ENCODE peak calls at places on chromosomes 13 and 19, in eight cellular contexts. U, F, Z, V, S, P, D and N are unnamed samples.

GRCh38 chr19:5436101-5436947 is 18.9 kb upstream of the ZNRF4 start:
- DNase-seq in Z (peak; percentile 65), F (peak; percentile 40), U (no peak), S (no peak), P (peak; percentile 99), D (no peak), V (no peak), N (no peak)

GRCh38 chr13:48653074-48654054 is at the start of gene CYSLTR2:
- DNase-seq in Z (peak; percentile 2), V (no peak), S (no peak), P (no peak), F (no peak), U (no peak), D (no peak), N (no peak)

GRCh38 chr13:77383097-77383496 is 56.2 kb upstream of the MYCBP2 start:
- DNase-seq in U (no peak), P (no peak), V (no peak), S (no peak), D (no peak), F (no peak), Z (no peak), N (no peak)

GRCh38 chr19:35704218-35704617 is at the start of gene ZBTB32:
- DNase-seq in F (peak; percentile 28), D (no peak), U (peak; percentile 30), V (no peak), Z (no peak), S (no peak), P (peak; percentile 95), N (no peak)

GRCh38 chr13:105665284-105665683 is 870.2 kb downstream of the EFNB2 start:
- DNase-seq in D (no peak), P (no peak), U (no peak), S (no peak), Z (no peak), V (no peak), F (no peak), N (no peak)

GRCh38 chr13:29743229-29743786 is 107.1 kb downstream of the UBL3 start:
- DNase-seq in P (no peak), S (no peak), Z (no peak), U (peak; percentile 26), F (no peak), V (no peak), D (peak; percentile 96), N (peak; percentile 64)

GRCh38 chr13:99467764-99468163 is 33.5 kb upstream of the TM9SF2 start:
- DNase-seq in P (no peak), V (no peak), D (no peak), F (no peak), Z (peak; percentile 17), S (no peak), U (no peak), N (no peak)

GRCh38 chr13:31073859-31074718 is 87.6 kb downstream of the HSPH1 start:
- DNase-seq in F (no peak), U (no peak), S (no peak), P (no peak), D (no peak), V (peak; percentile 50), Z (no peak), N (no peak)

DNA sequence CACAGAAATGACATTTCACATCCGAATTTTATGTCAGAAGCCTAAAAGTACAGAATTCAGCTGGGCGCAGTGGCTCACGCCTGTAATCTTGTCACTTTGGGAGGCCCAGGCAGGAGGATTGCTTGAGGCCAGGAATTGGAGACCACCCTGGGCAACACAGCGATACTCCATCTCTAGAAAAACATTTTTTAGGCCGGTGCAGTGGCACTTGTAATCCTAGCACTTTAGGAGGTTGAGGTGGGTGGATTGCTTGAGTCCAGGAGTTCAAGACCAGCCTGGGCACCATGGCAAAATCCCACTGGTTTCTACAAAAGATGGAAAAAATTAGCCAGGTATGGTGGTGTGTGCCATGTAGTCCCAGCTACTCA is 15.3 kb downstream of the NOP53 start:
- DNase-seq in P (no peak), Z (no peak), U (no peak), V (no peak), F (no peak), S (no peak), D (no peak), N (no peak)
- H3K27ac ChIP-seq in P (no peak overlapping the region), Z (no peak overlapping the region), U (no peak overlapping the region), V (no peak overlapping the region), F (no peak overlapping the region), S (no peak overlapping the region), D (no peak overlapping the region), N (no peak overlapping the region)

GRCh38 chr19:46303345-46303701 is 6.5 kb downstream of the HIF3A start:
- DNase-seq in S (no peak), U (no peak), D (no peak), Z (no peak), P (no peak), F (peak; percentile 35), V (no peak), N (no peak)

GRCh38 chr19:46299695-46300094 is 2.9 kb downstream of the HIF3A start:
- DNase-seq in Z (no peak), U (peak; percentile 26), V (peak; percentile 24), S (no peak), P (no peak), D (no peak), F (peak; percentile 34), N (no peak)

GRCh38 chr19:46308510-46308909 is 11.7 kb downstream of the HIF3A start:
- DNase-seq in S (no peak), Z (no peak), U (no peak), D (no peak), P (no peak), V (no peak), F (no peak), N (no peak)

GRCh38 chr19:46306501-46306900 is 9.7 kb downstream of the HIF3A start:
- DNase-seq in S (no peak), Z (no peak), P (no peak), F (no peak), D (no peak), V (no peak), U (no peak), N (no peak)

GRCh38 chr19:46303702-46304397 is 7.0 kb downstream of the HIF3A start:
- DNase-seq in V (peak; percentile 92), U (peak; percentile 95), F (peak; percentile 59), P (peak; percentile 93), Z (peak; percentile 57), D (peak; percentile 90), S (peak; percentile 97), N (peak; percentile 40)
- TF ChIP-seq EP300 in V (no peak), U (no peak), F (no peak), P (no peak), Z (no peak), D (no peak), S (no peak), N (no peak)

GRCh38 chr13:40064154-40064713 is 408.8 kb downstream of the COG6 start:
- DNase-seq in F (no peak), V (no peak), D (no peak), U (no peak), S (no peak), Z (peak; percentile 6), P (no peak), N (no peak)
- H3K27ac ChIP-seq in F (no peak overlapping the region), V (no peak overlapping the region), D (no peak overlapping the region), U (no peak overlapping the region), S (no peak overlapping the region), Z (peak overlapping the region; percentile 14), P (no peak overlapping the region), N (no peak overlapping the region)

DNA sequence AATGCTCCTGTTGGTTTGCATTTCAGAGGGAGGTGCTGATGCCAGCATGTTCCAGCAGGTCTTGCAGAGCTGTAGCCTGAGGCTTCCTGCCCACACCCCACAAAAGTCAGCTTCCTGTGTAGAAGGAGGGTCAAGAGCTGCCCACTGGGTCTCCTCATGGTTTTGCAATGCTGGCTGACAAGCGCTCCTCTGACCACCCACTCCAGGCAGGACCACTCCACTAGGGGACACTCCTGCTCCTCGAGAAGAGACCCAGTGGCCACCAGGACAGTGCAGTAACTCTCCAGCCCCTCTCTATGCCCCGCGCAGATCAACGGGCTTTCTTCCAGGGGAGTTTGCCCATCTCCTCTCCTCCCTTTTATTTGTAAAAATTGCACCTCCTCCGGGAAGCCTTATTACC is 72.9 kb upstream of the UQCRFS1 start:
- DNase-seq in V (no peak), Z (peak; percentile 32), S (no peak), P (peak; percentile 18), F (no peak), D (no peak), U (no peak), N (no peak)
- TF ChIP-seq EP300 in V (no peak), Z (no peak), S (no peak), P (no peak), F (no peak), D (no peak), U (no peak), N (no peak)

GRCh38 chr19:30629086-30629485 is 256.9 kb downstream of the ZNF536 start:
- DNase-seq in P (no peak), V (no peak), U (no peak), D (no peak), S (no peak), F (no peak), Z (no peak), N (no peak)

GRCh38 chr19:30626567-30626966 is 254.4 kb downstream of the ZNF536 start:
- DNase-seq in Z (no peak), S (no peak), U (no peak), F (no peak), P (no peak), D (no peak), V (no peak), N (no peak)

GRCh38 chr19:30631035-30631375 is 258.8 kb downstream of the ZNF536 start:
- DNase-seq in U (no peak), V (no peak), Z (no peak), P (no peak), F (no peak), S (no peak), D (no peak), N (no peak)

GRCh38 chr19:30634431-30634830 is 262.2 kb downstream of the ZNF536 start:
- DNase-seq in P (no peak), Z (no peak), V (no peak), U (no peak), F (no peak), S (no peak), D (no peak), N (no peak)

DNA sequence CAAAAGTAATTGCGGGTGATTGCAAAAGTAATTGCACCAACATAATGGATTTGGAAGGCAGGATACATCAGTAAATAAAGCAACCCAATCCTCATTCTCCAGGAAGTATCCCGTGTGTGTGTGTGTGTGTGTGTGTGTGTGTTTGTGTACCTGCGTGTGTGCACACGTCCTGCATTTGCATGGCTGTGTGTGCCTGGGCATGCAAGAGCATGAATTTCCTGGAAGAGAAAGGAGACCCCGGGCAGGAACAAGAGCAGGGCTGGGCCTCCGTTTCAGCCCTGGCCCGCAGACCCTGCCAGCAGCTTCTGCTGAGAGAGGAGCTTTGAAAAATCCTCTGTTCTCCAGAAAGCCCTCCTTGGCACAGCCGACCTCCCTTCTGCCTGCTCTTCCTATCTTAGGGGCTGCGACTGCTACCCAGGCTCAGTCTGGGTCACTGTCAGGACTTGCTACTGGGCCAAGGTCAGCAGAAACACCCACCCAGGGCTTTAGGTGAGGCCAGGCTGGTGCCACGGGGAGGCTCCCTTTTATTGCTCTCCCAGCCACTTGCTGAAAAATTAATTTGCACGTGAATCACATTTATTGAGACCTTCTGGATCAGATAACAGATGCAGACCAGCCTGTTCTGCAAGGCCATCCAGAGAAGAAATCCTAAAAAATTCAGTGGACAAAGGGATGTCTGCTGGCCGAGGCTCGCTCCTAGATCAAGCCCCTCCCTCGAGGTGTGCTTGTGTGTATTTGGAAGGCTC is 258.3 kb downstream of the ZNF536 start:
- DNase-seq in F (no peak), D (no peak), Z (no peak), U (no peak), P (no peak), S (no peak), V (no peak), N (no peak)
- H3K27ac ChIP-seq in F (no peak overlapping the region), D (no peak overlapping the region), Z (no peak overlapping the region), U (no peak overlapping the region), P (no peak overlapping the region), S (no peak overlapping the region), V (no peak overlapping the region), N (no peak overlapping the region)